ENCODE peak calls at places on chromosomes 6 and 20, in five cellular contexts. One of them, this sample, is unnamed. For H3K9me2, the result is how much of the 10 kb centered on the place peaks cover.

GRCh38 chr20:57791178-57791945 is 81.5 kb upstream of the PMEPA1 start:
- DNase-seq in GM23248: no peak
- DNase-seq in PC-3: no peak
- DNase-seq in hepatocyte: no peak
- DNase-seq in GM23338: no peak
- DNase-seq in this sample: no peak

GRCh38 chr6:38637756-38638155 is 2.0 kb downstream of the BTBD9 start:
- DNase-seq in PC-3: no peak
- DNase-seq in GM23338: no peak
- DNase-seq in GM23248: no peak
- DNase-seq in hepatocyte: no peak
- DNase-seq in this sample: no peak

GRCh38 chr20:38219006-38219950 is 41.3 kb downstream of the KIAA1755 start:
- DNase-seq in GM23338: no peak
- DNase-seq in hepatocyte: no peak
- DNase-seq in GM23248: no peak
- DNase-seq in PC-3: no peak
- DNase-seq in this sample: no peak

GRCh38 chr6:134436281-134436815 is 118.4 kb upstream of the SGK1 start:
- DNase-seq in hepatocyte: peak
- DNase-seq in GM23338: no peak
- DNase-seq in GM23248: peak
- DNase-seq in PC-3: peak
- DNase-seq in this sample: peak

GRCh38 chr20:57659789-57660509 is 39.7 kb upstream of the ZBP1 start:
- DNase-seq in GM23338: no peak
- DNase-seq in PC-3: no peak
- DNase-seq in hepatocyte: no peak
- DNase-seq in GM23248: no peak
- DNase-seq in this sample: no peak

GRCh38 chr6:8064638-8065518 is 689 bp upstream of the BLOC1S5 start:
- DNase-seq in GM23338: peak
- DNase-seq in GM23248: no peak
- DNase-seq in PC-3: no peak
- DNase-seq in hepatocyte: peak
- DNase-seq in this sample: no peak

GRCh38 chr6:41222045-41222444 is 6.1 kb upstream of the TREML4 start:
- DNase-seq in hepatocyte: no peak
- DNase-seq in PC-3: no peak
- DNase-seq in GM23338: no peak
- DNase-seq in GM23248: no peak
- DNase-seq in this sample: no peak

GRCh38 chr20:58824843-58825242 is 25.9 kb downstream of the GNAS-AS1 start:
- DNase-seq in GM23338: no peak
- DNase-seq in hepatocyte: no peak
- DNase-seq in GM23248: no peak
- DNase-seq in PC-3: no peak
- DNase-seq in this sample: no peak

GRCh38 chr6:100467144-100468012 is 2.7 kb upstream of the SIM1 start:
- DNase-seq in hepatocyte: no peak
- DNase-seq in GM23338: peak
- DNase-seq in PC-3: no peak
- DNase-seq in GM23248: no peak
- DNase-seq in this sample: no peak

GRCh38 chr6:129860901-129861665 is at the start of gene TMEM244:
- DNase-seq in PC-3: peak
- DNase-seq in hepatocyte: no peak
- DNase-seq in GM23248: peak
- DNase-seq in GM23338: no peak
- DNase-seq in this sample: no peak

GRCh38 chr6:165484178-165484889 is 174.9 kb upstream of the C6orf118 start:
- DNase-seq in hepatocyte: no peak
- DNase-seq in PC-3: no peak
- DNase-seq in GM23338: peak
- DNase-seq in GM23248: no peak
- DNase-seq in this sample: no peak

GRCh38 chr6:54115966-54116365 is 4.7 kb downstream of the MLIP start:
- DNase-seq in GM23248: no peak
- DNase-seq in PC-3: no peak
- DNase-seq in GM23338: no peak
- DNase-seq in hepatocyte: no peak
- DNase-seq in this sample: no peak

GRCh38 chr6:30615219-30615957 is 1.7 kb downstream of the PPP1R10 start:
- DNase-seq in hepatocyte: peak
- DNase-seq in GM23338: peak
- DNase-seq in GM23248: peak
- DNase-seq in PC-3: peak
- DNase-seq in this sample: peak

GRCh38 chr6:106564476-106564875 is 64.8 kb downstream of the RTN4IP1 start:
- DNase-seq in hepatocyte: no peak
- DNase-seq in GM23338: peak
- DNase-seq in GM23248: no peak
- DNase-seq in PC-3: no peak
- DNase-seq in this sample: no peak

GRCh38 chr6:79305020-79305419 is 70.5 kb upstream of the HMGN3 start:
- DNase-seq in GM23248: no peak
- DNase-seq in PC-3: no peak
- DNase-seq in hepatocyte: no peak
- DNase-seq in GM23338: no peak
- DNase-seq in this sample: no peak

GRCh38 chr6:119575721-119576120 is 226.2 kb upstream of the MAN1A1 start:
- DNase-seq in PC-3: peak
- DNase-seq in hepatocyte: no peak
- DNase-seq in GM23248: peak
- DNase-seq in GM23338: no peak
- DNase-seq in this sample: no peak

GRCh38 chr6:81750201-81750600 is 2.3 kb downstream of the TENT5A start:
- DNase-seq in PC-3: no peak
- DNase-seq in GM23248: peak
- DNase-seq in hepatocyte: no peak
- DNase-seq in GM23338: no peak
- DNase-seq in this sample: no peak

GRCh38 chr20:1320902-1321653 is 7.9 kb downstream of the SDCBP2 start:
- DNase-seq in hepatocyte: no peak
- DNase-seq in GM23248: no peak
- DNase-seq in PC-3: no peak
- DNase-seq in GM23338: no peak
- DNase-seq in this sample: no peak

GRCh38 chr20:1317545-1318255 is 11.2 kb downstream of the SDCBP2 start:
- DNase-seq in GM23248: no peak
- DNase-seq in PC-3: no peak
- DNase-seq in hepatocyte: no peak
- DNase-seq in GM23338: no peak
- DNase-seq in this sample: no peak

GRCh38 chr20:1320016-1320415 is 8.9 kb downstream of the SDCBP2 start:
- DNase-seq in GM23338: no peak
- DNase-seq in GM23248: no peak
- DNase-seq in PC-3: no peak
- DNase-seq in hepatocyte: no peak
- DNase-seq in this sample: no peak

GRCh38 chr20:1319051-1319450 is 9.9 kb downstream of the SDCBP2 start:
- DNase-seq in GM23248: no peak
- DNase-seq in PC-3: no peak
- DNase-seq in hepatocyte: no peak
- DNase-seq in GM23338: no peak
- DNase-seq in this sample: no peak

DNA sequence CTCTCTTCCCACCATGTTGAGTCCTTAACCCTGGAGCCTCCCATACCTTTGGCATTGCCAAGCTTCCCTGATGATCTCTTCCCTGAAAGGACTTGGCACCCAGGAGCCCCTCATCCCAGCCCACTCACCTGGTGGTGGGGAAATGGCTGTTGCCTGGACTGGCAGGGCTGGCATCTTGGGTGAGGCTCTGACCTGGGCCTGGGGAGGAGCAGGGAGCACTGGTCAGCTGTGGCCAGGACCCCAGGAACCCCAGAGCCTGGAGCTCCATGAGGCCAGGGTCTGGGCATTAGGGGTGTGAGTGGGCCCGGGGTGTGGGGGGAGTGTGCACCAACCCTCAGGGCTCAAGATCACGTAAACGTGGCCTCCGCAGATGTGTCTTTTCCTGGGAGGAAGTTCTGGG is 9.5 kb downstream of the SDCBP2 start:
- DNase-seq in GM23248: no peak
- DNase-seq in PC-3: no peak
- DNase-seq in GM23338: no peak
- DNase-seq in hepatocyte: no peak
- DNase-seq in this sample: no peak
- H3K9me2 ChIP-seq in GM23248: under half
- H3K9me2 ChIP-seq in PC-3: under half
- H3K9me2 ChIP-seq in GM23338: under half
- H3K9me2 ChIP-seq in hepatocyte: under half
- H3K9me2 ChIP-seq in this sample: under half

GRCh38 chr20:50328161-50328979 is 137.7 kb downstream of the CEBPB start:
- DNase-seq in hepatocyte: no peak
- DNase-seq in PC-3: no peak
- DNase-seq in GM23338: no peak
- DNase-seq in GM23248: no peak
- DNase-seq in this sample: no peak
- TF ChIP-seq EZH2phosphoT487 in hepatocyte: no peak
- TF ChIP-seq EZH2phosphoT487 in PC-3: no peak
- TF ChIP-seq EZH2phosphoT487 in GM23338: no peak
- TF ChIP-seq EZH2phosphoT487 in GM23248: no peak
- TF ChIP-seq EZH2phosphoT487 in this sample: no peak

DNA sequence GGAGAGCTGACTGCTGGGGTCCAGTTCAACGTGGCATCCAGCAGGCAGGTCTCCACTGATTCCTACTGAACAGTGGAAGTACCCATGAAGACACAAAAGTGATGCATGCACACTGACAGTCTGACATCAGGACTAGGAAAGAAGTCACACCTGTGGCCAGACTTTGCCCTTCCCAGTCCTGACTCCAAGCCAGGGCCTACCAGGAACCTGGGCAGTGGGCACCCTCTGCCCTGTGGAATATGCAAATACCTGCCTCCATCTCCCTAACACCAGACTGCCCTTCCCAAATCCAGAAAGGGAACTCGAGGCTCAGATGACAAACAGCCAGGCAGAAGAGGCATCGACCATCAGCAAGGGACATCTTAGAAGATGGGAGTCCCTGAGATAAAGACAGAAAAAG is 50.9 kb downstream of the SLC23A2 start:
- DNase-seq in hepatocyte: no peak
- DNase-seq in PC-3: no peak
- DNase-seq in GM23248: no peak
- DNase-seq in GM23338: no peak
- DNase-seq in this sample: no peak
- H3K9me2 ChIP-seq in hepatocyte: under half
- H3K9me2 ChIP-seq in PC-3: under half
- H3K9me2 ChIP-seq in GM23248: under half
- H3K9me2 ChIP-seq in GM23338: under half
- H3K9me2 ChIP-seq in this sample: under half

DNA sequence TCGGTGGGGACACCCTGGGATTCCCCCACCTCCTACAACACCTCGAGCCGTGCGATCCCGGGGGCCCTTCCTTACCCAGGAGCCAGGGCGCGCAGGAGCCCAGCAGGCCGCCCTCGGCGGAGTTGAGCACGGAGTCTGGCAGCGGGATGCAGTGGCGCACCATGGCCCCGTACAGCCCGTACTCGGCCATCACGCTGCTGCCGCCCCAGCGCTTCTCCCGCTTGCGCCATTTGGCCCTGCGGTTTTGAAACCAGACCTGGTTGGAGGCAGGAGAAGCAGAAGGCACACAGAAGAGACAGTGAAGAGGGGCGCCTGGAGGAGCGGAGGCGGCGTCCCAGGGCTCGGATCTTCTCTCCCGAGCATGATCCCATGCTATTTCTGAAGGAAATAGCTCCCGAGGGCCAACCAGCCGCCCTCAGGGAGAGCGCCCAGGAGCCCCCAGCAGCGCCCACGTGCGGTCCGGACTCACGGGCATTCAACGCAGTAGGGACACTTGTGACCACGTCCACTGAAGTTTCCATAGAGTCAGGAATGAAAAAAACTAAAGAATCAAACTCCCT is 4.3 kb downstream of the VSX1 start:
- DNase-seq in PC-3: no peak
- DNase-seq in hepatocyte: no peak
- DNase-seq in GM23248: peak
- DNase-seq in GM23338: peak
- DNase-seq in this sample: no peak
- TF ChIP-seq EZH2phosphoT487 in PC-3: no peak
- TF ChIP-seq EZH2phosphoT487 in hepatocyte: no peak
- TF ChIP-seq EZH2phosphoT487 in GM23248: no peak
- TF ChIP-seq EZH2phosphoT487 in GM23338: no peak
- TF ChIP-seq EZH2phosphoT487 in this sample: no peak

GRCh38 chr6:138523347-138524210 is 24.3 kb upstream of the NHSL1 start:
- DNase-seq in PC-3: peak
- DNase-seq in hepatocyte: no peak
- DNase-seq in GM23338: no peak
- DNase-seq in GM23248: no peak
- DNase-seq in this sample: no peak
- H3K9me2 ChIP-seq in PC-3: under half
- H3K9me2 ChIP-seq in hepatocyte: under half
- H3K9me2 ChIP-seq in GM23338: under half
- H3K9me2 ChIP-seq in GM23248: under half
- H3K9me2 ChIP-seq in this sample: under half

GRCh38 chr6:1385129-1386042 is 4.0 kb upstream of the FOXF2 start:
- DNase-seq in GM23248: no peak
- DNase-seq in PC-3: no peak
- DNase-seq in GM23338: peak
- DNase-seq in hepatocyte: no peak
- DNase-seq in this sample: no peak

GRCh38 chr6:1386310-1386709 is 3.1 kb upstream of the FOXF2 start:
- DNase-seq in GM23248: no peak
- DNase-seq in hepatocyte: no peak
- DNase-seq in GM23338: no peak
- DNase-seq in PC-3: no peak
- DNase-seq in this sample: no peak

GRCh38 chr6:1383729-1384548 is 5.4 kb upstream of the FOXF2 start:
- DNase-seq in GM23248: no peak
- DNase-seq in GM23338: peak
- DNase-seq in PC-3: no peak
- DNase-seq in hepatocyte: peak
- DNase-seq in this sample: no peak

GRCh38 chr6:1382883-1383728 is 6.3 kb upstream of the FOXF2 start:
- DNase-seq in hepatocyte: peak
- DNase-seq in PC-3: no peak
- DNase-seq in GM23248: peak
- DNase-seq in GM23338: peak
- DNase-seq in this sample: no peak

DNA sequence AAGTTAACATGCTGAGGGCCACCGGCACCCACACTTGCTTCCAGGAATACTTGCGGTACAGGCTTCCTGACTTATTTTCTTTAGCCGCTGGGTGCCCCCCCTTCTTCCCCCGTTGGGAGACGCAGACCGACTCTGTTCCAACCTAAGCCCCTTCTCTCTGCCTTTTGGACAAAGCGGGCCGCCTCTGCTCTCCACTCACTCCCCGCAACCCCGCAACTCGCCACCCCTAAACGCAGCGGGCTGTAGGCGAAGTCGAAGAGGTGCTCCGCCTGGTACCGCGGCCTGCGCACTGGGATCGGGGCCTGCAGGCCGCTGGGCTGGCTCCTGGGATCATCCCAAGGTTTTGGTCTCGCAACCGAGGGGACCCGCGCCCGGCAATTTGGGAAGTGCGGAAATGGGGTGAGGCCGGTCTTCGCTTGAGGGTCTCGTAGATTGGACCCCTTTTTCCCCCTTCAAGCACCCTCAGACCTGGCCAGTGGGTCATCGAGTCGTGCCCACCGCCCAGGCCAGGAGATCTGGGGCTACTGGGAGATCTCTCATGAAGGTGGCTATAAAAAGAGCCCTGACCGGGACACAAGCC is 4.7 kb upstream of the FOXF2 start:
- DNase-seq in hepatocyte: no peak
- DNase-seq in PC-3: no peak
- DNase-seq in GM23248: no peak
- DNase-seq in GM23338: peak
- DNase-seq in this sample: no peak
- TF ChIP-seq EZH2phosphoT487 in hepatocyte: no peak
- TF ChIP-seq EZH2phosphoT487 in PC-3: no peak
- TF ChIP-seq EZH2phosphoT487 in GM23248: no peak
- TF ChIP-seq EZH2phosphoT487 in GM23338: peak
- TF ChIP-seq EZH2phosphoT487 in this sample: no peak